ENCODE peak calls at places on chromosomes 4 and X, in six cellular contexts. F is IMR-90, R is K562, A is GM12878, P is SK-N-SH, S is HepG2. G is an unnamed sample.

GRCh38 chr4:88244056-88244455 is 40.3 kb downstream of the PPM1K start:
- DNase-seq in F (no peak), R (no peak), A (no peak), P (no peak), S (no peak), G (no peak)

GRCh38 chr4:24754586-24754985 is 40.8 kb upstream of the SOD3 start:
- DNase-seq in F (no peak), R (no peak), A (no peak), P (no peak), S (no peak), G (no peak)

GRCh38 chr4:108111781-108112180 is 57.0 kb downstream of the LEF1 start:
- DNase-seq in F (no peak), R (no peak), A (no peak), P (no peak), S (no peak), G (no peak)

GRCh38 chrX:143500751-143501150 is 16.5 kb downstream of the SPANXN3 start:
- DNase-seq in F (no peak), R (no peak), A (no peak), P (no peak), S (no peak), G (no peak)

GRCh38 chrX:39767446-39767845 is 330.3 kb downstream of the BCOR start:
- DNase-seq in F (peak), R (no peak), A (no peak), P (no peak), S (no peak), G (no peak)

GRCh38 chr4:6404611-6405416 is 67.6 kb downstream of the PPP2R2C start:
- DNase-seq in F (no peak), R (no peak), A (no peak), P (peak), S (no peak), G (no peak)

GRCh38 chrX:40439625-40440532 is 140.9 kb upstream of the ATP6AP2 start:
- DNase-seq in F (no peak), R (no peak), A (no peak), P (no peak), S (no peak), G (no peak)

GRCh38 chrX:11724122-11725017 is 33.7 kb upstream of the MSL3 start:
- DNase-seq in F (peak), R (peak), A (no peak), P (peak), S (peak), G (peak)

GRCh38 chr4:108730579-108730978 is 32.3 kb downstream of the ETNPPL start:
- DNase-seq in F (no peak), R (peak), A (no peak), P (no peak), S (peak), G (no peak)

GRCh38 chrX:585115-585808 is 45.3 kb upstream of the SHOX start:
- DNase-seq in F (no peak), R (no peak), A (no peak), P (no peak), S (no peak), G (no peak)

GRCh38 chr4:137015759-137016409 is 516.4 kb downstream of the PCDH18 start:
- DNase-seq in F (no peak), R (no peak), A (no peak), P (no peak), S (no peak), G (no peak)

GRCh38 chrX:137195991-137196390 is 162.2 kb upstream of the GPR101 start:
- DNase-seq in F (no peak), R (no peak), A (no peak), P (no peak), S (no peak), G (no peak)

GRCh38 chr4:13990596-13991589 is 363.4 kb upstream of the BOD1L1 start:
- DNase-seq in F (peak), R (no peak), A (no peak), P (peak), S (peak), G (peak)

GRCh38 chr4:13989496-13989895 is 362.0 kb upstream of the BOD1L1 start:
- DNase-seq in F (no peak), R (no peak), A (no peak), P (no peak), S (no peak), G (no peak)

GRCh38 chr4:13986533-13986932 is 359.0 kb upstream of the BOD1L1 start:
- DNase-seq in F (no peak), R (no peak), A (no peak), P (no peak), S (no peak), G (no peak)

GRCh38 chr4:13985824-13986223 is 358.3 kb upstream of the BOD1L1 start:
- DNase-seq in F (peak), R (no peak), A (no peak), P (no peak), S (no peak), G (no peak)

GRCh38 chr4:13988347-13989265 is 361.1 kb upstream of the BOD1L1 start:
- DNase-seq in F (peak), R (no peak), A (no peak), P (no peak), S (no peak), G (peak)
- TF ChIP-seq SMC3 in F (no peak), R (no peak), A (no peak), P (no peak), S (no peak), G (peak)

GRCh38 chrX:44440006-44440405 is 96.5 kb upstream of the EFHC2 start:
- DNase-seq in F (no peak), R (no peak), A (no peak), P (no peak), S (no peak), G (no peak)
- TF ChIP-seq SMC3 in F (no peak), R (no peak), A (no peak), P (no peak), S (no peak), G (no peak)

GRCh38 chr4:114563536-114564315 is 34.9 kb upstream of the UGT8 start:
- DNase-seq in F (no peak), R (no peak), A (no peak), P (no peak), S (no peak), G (no peak)

GRCh38 chr4:114558446-114559020 is 40.1 kb upstream of the UGT8 start:
- DNase-seq in F (no peak), R (no peak), A (no peak), P (no peak), S (no peak), G (no peak)

GRCh38 chr4:114561590-114561989 is 37.0 kb upstream of the UGT8 start:
- DNase-seq in F (no peak), R (no peak), A (no peak), P (no peak), S (no peak), G (no peak)

DNA sequence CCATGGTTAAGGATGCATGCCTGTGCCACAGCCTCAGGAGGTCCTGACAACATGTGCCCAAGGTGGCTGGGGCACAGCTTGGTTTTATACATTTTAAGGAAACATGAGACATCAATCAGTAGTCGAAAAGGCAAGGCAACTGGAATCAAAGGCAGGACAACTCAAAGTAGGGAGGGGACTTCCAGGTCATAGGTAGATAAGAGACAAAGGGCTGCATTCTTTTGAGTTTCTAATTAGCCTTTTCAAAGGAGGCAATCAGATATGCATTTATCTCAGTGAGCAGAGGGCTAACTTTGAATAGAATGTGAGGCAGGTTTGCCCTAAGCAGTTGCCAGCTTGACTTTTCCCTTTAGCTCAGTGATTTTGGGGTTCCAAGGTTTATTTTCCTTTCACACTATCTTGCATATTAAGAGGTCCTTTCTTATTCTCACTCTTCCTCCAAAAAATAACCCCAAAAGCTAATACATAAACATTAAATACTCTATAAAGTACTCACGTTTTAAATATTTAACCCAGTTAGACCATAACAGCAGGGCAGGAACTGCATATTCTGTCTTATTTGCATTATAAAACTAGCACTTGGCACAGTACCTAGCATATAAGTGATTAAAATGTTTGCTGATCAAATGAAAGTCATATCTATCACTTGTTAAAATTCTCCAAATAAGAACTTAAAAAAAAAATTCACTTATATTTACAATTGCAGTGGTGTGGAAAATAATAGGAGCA is 36.3 kb upstream of the UGT8 start:
- DNase-seq in F (no peak), R (no peak), A (no peak), P (no peak), S (no peak), G (no peak)
- TF ChIP-seq SMC3 in F (no peak), R (no peak), A (no peak), P (no peak), S (no peak), G (no peak)

DNA sequence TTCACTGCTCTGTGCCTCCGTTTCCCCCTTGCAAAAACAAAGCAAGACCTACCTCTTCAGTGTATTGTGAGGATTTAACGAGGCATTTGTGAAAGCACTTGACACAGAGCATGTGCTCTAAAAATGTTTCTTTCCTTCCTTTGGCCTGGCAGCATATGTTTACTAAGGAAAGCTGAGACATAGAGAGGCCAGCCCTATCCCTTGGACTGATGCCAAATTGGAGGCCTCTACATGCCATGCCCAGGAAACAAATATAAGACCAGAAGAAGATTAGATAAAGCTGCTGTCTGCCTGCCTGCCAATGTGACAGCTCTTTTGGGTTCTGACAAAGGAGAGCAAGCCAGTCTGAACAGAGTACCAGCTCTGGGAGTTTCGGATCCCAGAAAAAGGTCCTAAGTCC is 25.6 kb downstream of the OTUD6A start:
- DNase-seq in F (peak), R (no peak), A (no peak), P (no peak), S (no peak), G (no peak)
- TF ChIP-seq SMC3 in F (no peak), R (no peak), A (no peak), P (no peak), S (no peak), G (no peak)

DNA sequence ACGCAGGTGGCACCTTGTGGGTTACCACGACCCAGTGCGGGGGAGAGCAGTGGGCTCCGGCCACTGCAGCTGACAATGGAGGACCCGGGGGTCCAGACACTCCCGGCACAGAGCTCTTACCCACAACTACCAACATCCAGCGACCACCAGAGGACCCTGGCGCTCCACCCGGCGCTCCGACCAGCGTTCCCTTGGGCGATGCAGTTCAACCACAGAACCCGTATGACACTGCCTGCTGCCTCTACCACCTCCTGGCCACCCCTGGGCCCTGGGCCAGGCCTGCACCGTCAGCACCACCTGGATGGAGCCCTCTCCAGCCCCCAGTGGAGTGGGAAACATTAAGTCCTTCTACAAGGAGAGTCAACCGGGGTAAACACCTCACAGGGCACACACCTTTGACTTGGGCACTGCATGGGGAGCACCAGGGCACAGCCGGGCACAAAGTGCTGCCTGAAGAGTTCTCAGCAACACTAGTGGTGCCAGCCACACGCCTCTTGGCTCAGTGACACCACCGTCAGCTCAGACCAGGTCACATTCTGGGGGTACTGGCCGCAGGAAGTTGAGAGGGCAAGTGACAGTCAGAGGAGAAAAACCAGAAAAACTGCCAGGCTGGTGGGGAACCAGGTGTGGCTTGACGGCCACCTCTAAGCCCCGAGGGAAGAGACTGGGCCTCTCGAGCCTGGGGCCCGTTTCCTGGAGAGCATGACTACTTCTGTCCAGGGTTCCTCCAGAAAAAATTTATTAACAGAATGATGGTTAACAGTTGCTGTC is 2.6 kb downstream of the CTBP1 start:
- DNase-seq in F (no peak), R (no peak), A (no peak), P (peak), S (no peak), G (no peak)
- TF ChIP-seq SMC3 in F (no peak), R (no peak), A (no peak), P (no peak), S (no peak), G (no peak)

GRCh38 chr4:57199267-57199666 is 89.1 kb upstream of the IGFBP7 start:
- DNase-seq in F (no peak), R (no peak), A (no peak), P (no peak), S (no peak), G (no peak)
- TF ChIP-seq SMC3 in F (no peak), R (no peak), A (no peak), P (no peak), S (no peak), G (no peak)

GRCh38 chr4:40682298-40683101 is 52.8 kb upstream of the RBM47 start:
- DNase-seq in F (no peak), R (no peak), A (no peak), P (no peak), S (no peak), G (no peak)

GRCh38 chr4:40684404-40684803 is 54.7 kb upstream of the RBM47 start:
- DNase-seq in F (no peak), R (no peak), A (no peak), P (no peak), S (no peak), G (no peak)

GRCh38 chr4:40678421-40678820 is 48.8 kb upstream of the RBM47 start:
- DNase-seq in F (no peak), R (no peak), A (no peak), P (no peak), S (no peak), G (no peak)

GRCh38 chr4:40685300-40685699 is 55.6 kb upstream of the RBM47 start:
- DNase-seq in F (peak), R (no peak), A (no peak), P (no peak), S (peak), G (no peak)

DNA sequence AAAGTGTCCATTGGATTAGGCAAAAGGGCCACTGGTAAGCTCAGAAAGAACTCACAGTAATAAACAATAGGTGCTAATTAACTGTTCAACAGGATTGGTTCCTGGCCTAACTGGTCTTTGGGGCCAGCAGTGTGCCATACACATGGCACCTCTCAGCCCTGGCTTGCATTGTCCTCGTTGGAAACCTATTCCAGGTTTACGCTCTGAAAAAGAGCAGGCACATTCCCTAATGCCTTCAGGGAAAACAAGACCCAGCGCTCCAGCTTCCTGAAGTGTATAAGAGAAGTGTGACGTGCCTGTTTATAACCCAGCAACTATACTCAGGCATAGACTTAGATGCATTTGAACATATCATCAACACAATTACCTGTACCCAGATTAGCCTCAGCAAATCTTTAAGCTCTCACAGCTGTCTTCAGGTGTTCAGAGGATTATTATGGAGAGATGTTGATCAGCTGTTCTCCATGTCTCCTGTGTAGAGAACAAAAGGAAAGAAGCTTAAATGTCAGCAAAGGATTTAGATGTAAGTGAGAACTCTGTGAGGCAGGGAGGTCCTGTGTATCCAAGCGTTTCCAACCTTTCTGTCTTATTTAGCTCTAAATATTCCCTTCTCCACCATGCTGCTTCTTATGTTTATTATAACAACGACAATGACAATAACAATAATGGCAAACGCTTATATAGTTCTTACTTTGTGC is 52.1 kb upstream of the RBM47 start:
- DNase-seq in F (no peak), R (no peak), A (no peak), P (no peak), S (no peak), G (no peak)
- TF ChIP-seq SMC3 in F (no peak), R (no peak), A (no peak), P (no peak), S (no peak), G (no peak)

GRCh38 chrX:56813318-56813837 is 84.3 kb downstream of the NBDY start:
- DNase-seq in F (peak), R (peak), A (no peak), P (no peak), S (no peak), G (no peak)
- TF ChIP-seq SMC3 in F (no peak), R (no peak), A (no peak), P (no peak), S (no peak), G (no peak)

GRCh38 chr4:151739118-151739517 is 21.7 kb downstream of the GATB start:
- DNase-seq in F (no peak), R (no peak), A (no peak), P (no peak), S (no peak), G (no peak)

GRCh38 chr4:151745727-151746231 is 15.0 kb downstream of the GATB start:
- DNase-seq in F (peak), R (peak), A (no peak), P (no peak), S (no peak), G (no peak)

GRCh38 chr4:151743128-151743854 is 17.5 kb downstream of the GATB start:
- DNase-seq in F (no peak), R (no peak), A (peak), P (no peak), S (no peak), G (no peak)

GRCh38 chr4:151743894-151744293 is 16.9 kb downstream of the GATB start:
- DNase-seq in F (no peak), R (no peak), A (no peak), P (no peak), S (no peak), G (no peak)

GRCh38 chr4:151744614-151745013 is 16.2 kb downstream of the GATB start:
- DNase-seq in F (peak), R (peak), A (peak), P (no peak), S (peak), G (peak)
- TF ChIP-seq SMC3 in F (no peak), R (no peak), A (no peak), P (no peak), S (no peak), G (no peak)

GRCh38 chrX:110021180-110022022 is 18.5 kb downstream of the TMEM164 start:
- DNase-seq in F (peak), R (no peak), A (no peak), P (no peak), S (no peak), G (no peak)
- TF ChIP-seq SMC3 in F (no peak), R (no peak), A (no peak), P (no peak), S (no peak), G (no peak)

G was measured in A549.